ENCODE peak calls at places on chromosomes 7 and 10, in seven cellular contexts. B is ELR; P is activated CD8-positive, alpha-beta memory T cell treated with anti-CD3 and anti-CD28 coated beads for 24 hours; Q is NCI-H2029; E is NCI-H2107; V is effector memory CD8-positive, alpha-beta T cell; R is activated T-helper 1 cell treated with Interleukin-2 at 50 U/mL for 16 hours. J is an unnamed sample.

GRCh38 chr10:22453948-22454347 is 108.7 kb downstream of the SPAG6 start:
- DNase-seq in B (no peak), P (no peak), Q (peak), E (no peak), V (no peak), R (no peak), J (no peak)

GRCh38 chr7:92696584-92696983 is 106.4 kb upstream of the FAM133B start:
- DNase-seq in B (peak), P (no peak), Q (no peak), E (no peak), V (no peak), R (no peak), J (no peak)

GRCh38 chr10:74337330-74338016 is 186.5 kb downstream of the ADK start:
- DNase-seq in B (peak), P (no peak), Q (no peak), E (no peak), V (no peak), R (no peak), J (no peak)

GRCh38 chr7:6273380-6273837 is 985 bp upstream of the CYTH3 start:
- DNase-seq in B (no peak), P (no peak), Q (peak), E (peak), V (no peak), R (no peak), J (no peak)

GRCh38 chr7:27434729-27435400 is 192.3 kb downstream of the EVX1 start:
- DNase-seq in B (no peak), P (no peak), Q (no peak), E (no peak), V (no peak), R (no peak), J (no peak)

GRCh38 chr10:132699411-132700167 is 86.4 kb downstream of the NKX6-2 start:
- DNase-seq in B (no peak), P (no peak), Q (no peak), E (no peak), V (no peak), R (no peak), J (peak)

GRCh38 chr7:105600720-105601550 is 19.6 kb upstream of the EFCAB10 start:
- DNase-seq in B (no peak), P (no peak), Q (no peak), E (no peak), V (no peak), R (no peak), J (no peak)

GRCh38 chr7:101882595-101883564 is 65.5 kb downstream of the CUX1 start:
- DNase-seq in B (peak), P (no peak), Q (peak), E (peak), V (no peak), R (no peak), J (no peak)

GRCh38 chr7:135910393-135911036 is 66.6 kb downstream of the MTPN start:
- DNase-seq in B (no peak), P (no peak), Q (no peak), E (no peak), V (no peak), R (no peak), J (no peak)

GRCh38 chr7:24442170-24442777 is 131.0 kb upstream of the PALS2 start:
- DNase-seq in B (no peak), P (no peak), Q (no peak), E (no peak), V (peak), R (no peak), J (peak)

GRCh38 chr10:60732240-60733188 is 45.8 kb upstream of the CDK1 start:
- DNase-seq in B (no peak), P (no peak), Q (no peak), E (no peak), V (peak), R (peak), J (no peak)

J was measured in natural killer cell treated with Interleukin-12 subunit alpha and Interleukin-12 subunit beta and Interleukin-15 and Interleukin-18, amount 100 ng/mL, for 72 hours.